ENCODE peak calls at places on chromosomes 1 and 21, in five cellular contexts. I is heart left ventricle, B is RWPE2, D is AG09309, O is stomach. Q is an unnamed sample.

GRCh38 chr1:245587435-245588105 is 432.8 kb downstream of the KIF26B start:
- DNase-seq in D (no peak), B (no peak), O (no peak), I (no peak), Q (no peak)

GRCh38 chr21:25350056-25350455 is 257.2 kb downstream of the MRPL39 start:
- DNase-seq in O (no peak), D (no peak), I (no peak), B (no peak), Q (peak)

GRCh38 chr1:77412069-77412793 is 130.4 kb downstream of the AK5 start:
- DNase-seq in B (no peak), I (no peak), D (peak), O (no peak), Q (peak)

GRCh38 chr1:208179303-208179702 is 64.9 kb downstream of the PLXNA2 start:
- DNase-seq in I (no peak), B (no peak), D (no peak), O (peak), Q (no peak)

GRCh38 chr1:170168263-170168662 is 22.5 kb downstream of the NTMT2 start:
- DNase-seq in I (no peak), B (no peak), O (no peak), D (no peak), Q (peak)

GRCh38 chr1:205199090-205199930 is 12.2 kb downstream of the DSTYK start:
- DNase-seq in I (no peak), B (no peak), D (peak), O (no peak), Q (peak)

GRCh38 chr1:41806472-41807155 is 112.1 kb downstream of the HIVEP3 start:
- DNase-seq in B (no peak), D (no peak), O (no peak), I (no peak), Q (no peak)

GRCh38 chr1:205144751-205145150 is 23.0 kb upstream of the RBBP5 start:
- DNase-seq in O (no peak), D (peak), I (no peak), B (no peak), Q (peak)

GRCh38 chr1:207361910-207362309 is 40.4 kb downstream of the CD55 start:
- DNase-seq in O (no peak), I (no peak), D (no peak), B (no peak), Q (no peak)

GRCh38 chr1:192260076-192260475 is 56.7 kb upstream of the RGS21 start:
- DNase-seq in D (no peak), O (no peak), I (no peak), B (no peak), Q (no peak)

GRCh38 chr1:47456250-47456649 is 18.4 kb downstream of the FOXD2 start:
- DNase-seq in I (no peak), B (no peak), D (no peak), O (no peak), Q (no peak)

GRCh38 chr1:224333309-224333926 is 3.4 kb upstream of the NVL start:
- DNase-seq in I (no peak), B (no peak), D (no peak), O (no peak), Q (peak)

GRCh38 chr1:56175211-56175610 is 404.2 kb downstream of the PLPP3 start:
- DNase-seq in B (no peak), I (no peak), D (no peak), O (no peak), Q (no peak)

GRCh38 chr1:10908266-10908665 is 104.2 kb upstream of the TARDBP start:
- DNase-seq in O (no peak), D (no peak), B (no peak), I (peak), Q (no peak)

GRCh38 chr1:67893126-67893495 is 59.8 kb upstream of the GNG12 start:
- DNase-seq in I (no peak), O (no peak), D (no peak), B (no peak), Q (no peak)

GRCh38 chr1:81377406-81377805 is 423.3 kb upstream of the ADGRL2 start:
- DNase-seq in B (no peak), O (no peak), D (no peak), I (no peak), Q (no peak)

GRCh38 chr1:218521414-218522169 is 176.5 kb downstream of the TGFB2 start:
- DNase-seq in I (no peak), B (no peak), D (no peak), O (peak), Q (peak)
- TF ChIP-seq CTCF in I (peak), B (peak), D (peak), O (no peak), Q (peak)

DNA sequence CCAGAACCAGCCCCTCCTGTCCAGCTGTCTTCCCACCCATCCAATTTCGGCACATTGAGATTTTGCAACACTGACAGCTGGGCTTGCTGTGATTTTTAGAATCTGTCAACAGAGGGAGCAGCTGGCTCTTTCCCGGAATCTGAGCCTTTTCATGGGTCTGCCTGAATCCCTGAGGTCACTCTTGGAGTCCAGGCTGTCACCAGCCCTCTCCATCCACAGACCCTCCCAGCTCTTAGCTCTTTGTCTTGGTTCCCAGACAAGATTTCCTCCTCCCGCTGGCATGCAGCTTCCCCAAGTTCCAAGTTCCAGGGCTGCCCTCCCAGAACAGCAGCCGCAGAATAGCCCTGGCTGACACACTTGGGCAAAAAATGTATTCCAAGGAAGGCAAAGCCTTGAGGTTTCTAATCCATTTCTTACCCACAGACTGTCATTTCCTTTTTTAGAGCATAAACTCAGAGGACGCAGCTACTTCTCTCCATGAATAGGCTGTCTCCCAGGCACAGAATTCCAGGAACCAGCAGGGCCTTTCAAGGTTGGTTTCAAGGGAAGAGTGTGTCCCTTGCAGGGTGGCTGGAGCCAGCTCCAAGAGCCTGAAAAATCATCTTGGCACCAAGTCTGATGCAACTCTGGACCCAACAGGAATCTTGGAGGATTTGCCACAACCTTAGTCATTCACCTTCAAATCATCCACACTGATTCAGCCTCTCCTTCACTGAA is 7.1 kb upstream of the TMEM61 start:
- DNase-seq in B (no peak), I (no peak), D (no peak), O (peak), Q (peak)
- TF ChIP-seq CTCF in B (peak), I (peak), D (peak), O (no peak), Q (peak)

GRCh38 chr1:96842215-96842614 is 120.6 kb downstream of the PTBP2 start:
- DNase-seq in O (no peak), B (no peak), I (no peak), D (no peak), Q (no peak)

GRCh38 chr1:96840396-96840795 is 118.8 kb downstream of the PTBP2 start:
- DNase-seq in I (no peak), O (no peak), D (no peak), B (no peak), Q (no peak)

GRCh38 chr1:96843196-96843595 is 121.6 kb downstream of the PTBP2 start:
- DNase-seq in I (no peak), D (peak), O (no peak), B (no peak), Q (peak)

GRCh38 chr1:96843601-96844000 is 122.0 kb downstream of the PTBP2 start:
- DNase-seq in I (no peak), D (no peak), B (no peak), O (no peak), Q (no peak)

DNA sequence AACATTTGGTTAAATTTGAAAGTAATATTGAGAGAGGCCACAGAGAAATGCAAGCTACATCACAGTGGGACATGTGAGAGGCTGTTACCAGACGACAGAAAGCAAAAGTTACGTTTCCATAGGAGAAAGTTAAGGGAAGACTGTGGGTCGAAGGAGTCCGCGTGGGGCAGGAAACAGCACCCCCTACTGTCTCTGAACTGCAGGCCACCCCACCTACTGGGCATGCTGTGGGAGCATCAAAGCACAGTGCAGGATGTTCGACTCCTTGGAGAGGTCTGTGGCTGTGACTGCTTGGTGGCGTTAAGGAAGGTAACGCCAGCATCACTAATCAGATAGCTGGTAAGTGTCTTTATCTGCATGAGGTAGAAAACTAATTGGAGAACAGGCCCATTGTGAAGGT is 123.9 kb downstream of the PTBP2 start:
- DNase-seq in D (no peak), O (peak), I (no peak), B (no peak), Q (no peak)
- TF ChIP-seq CTCF in D (peak), O (no peak), I (peak), B (peak), Q (peak)

GRCh38 chr1:185652348-185652747 is 81.8 kb upstream of the HMCN1 start:
- DNase-seq in B (no peak), I (no peak), D (no peak), O (no peak), Q (no peak)
- TF ChIP-seq CTCF in B (peak), I (no peak), D (peak), O (no peak), Q (peak)

DNA sequence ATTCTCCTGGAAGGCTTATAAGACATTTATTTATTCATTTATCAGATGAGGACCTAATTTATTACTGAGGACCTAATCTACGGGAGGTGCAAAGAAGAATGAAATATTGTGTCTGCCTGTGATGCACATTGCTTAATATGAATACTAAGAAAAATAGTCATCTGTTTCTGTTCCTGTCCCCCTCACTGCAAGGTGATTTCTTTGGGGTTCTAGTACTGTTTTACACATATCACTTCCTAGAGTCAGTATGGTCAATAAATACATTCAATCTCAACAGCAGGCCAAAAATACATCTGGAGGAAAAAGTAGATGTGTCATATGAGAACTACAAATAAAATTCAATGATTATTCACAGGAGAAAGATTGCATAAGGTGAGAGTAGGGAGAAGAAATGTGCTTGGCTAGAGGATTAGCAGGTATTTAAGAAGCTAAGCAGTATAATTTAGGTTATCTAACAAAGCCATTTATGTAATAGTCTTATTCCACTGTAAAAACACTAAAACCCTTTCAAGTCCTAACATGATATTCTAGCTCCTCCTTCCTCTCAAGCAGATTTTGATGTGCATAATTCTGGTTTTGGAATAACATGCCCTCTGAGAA is 45.3 kb upstream of the SAMSN1 start:
- DNase-seq in D (no peak), B (no peak), O (no peak), I (no peak), Q (no peak)
- TF ChIP-seq CTCF in D (no peak), B (no peak), O (no peak), I (no peak), Q (no peak)

DNA sequence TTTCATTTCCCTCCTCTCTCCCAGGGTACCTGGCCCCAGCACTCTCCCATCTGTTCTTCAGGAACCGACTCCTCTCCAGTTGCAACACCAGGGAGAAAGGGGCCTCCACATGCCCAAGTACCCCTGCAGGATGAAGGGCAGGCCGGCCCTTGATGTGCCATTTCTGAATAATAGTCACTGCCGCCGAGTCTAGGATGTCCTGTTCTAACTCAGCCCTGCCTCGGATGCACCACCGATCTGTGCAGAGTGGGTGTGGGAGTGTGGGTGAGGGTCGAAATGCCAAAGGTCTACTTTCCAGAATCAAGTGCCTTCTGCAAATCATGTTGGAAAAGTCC is 25.4 kb upstream of the SPSB1 start:
- DNase-seq in I (no peak), D (no peak), O (no peak), B (no peak), Q (no peak)
- TF ChIP-seq CTCF in I (no peak), D (no peak), O (no peak), B (peak), Q (no peak)

DNA sequence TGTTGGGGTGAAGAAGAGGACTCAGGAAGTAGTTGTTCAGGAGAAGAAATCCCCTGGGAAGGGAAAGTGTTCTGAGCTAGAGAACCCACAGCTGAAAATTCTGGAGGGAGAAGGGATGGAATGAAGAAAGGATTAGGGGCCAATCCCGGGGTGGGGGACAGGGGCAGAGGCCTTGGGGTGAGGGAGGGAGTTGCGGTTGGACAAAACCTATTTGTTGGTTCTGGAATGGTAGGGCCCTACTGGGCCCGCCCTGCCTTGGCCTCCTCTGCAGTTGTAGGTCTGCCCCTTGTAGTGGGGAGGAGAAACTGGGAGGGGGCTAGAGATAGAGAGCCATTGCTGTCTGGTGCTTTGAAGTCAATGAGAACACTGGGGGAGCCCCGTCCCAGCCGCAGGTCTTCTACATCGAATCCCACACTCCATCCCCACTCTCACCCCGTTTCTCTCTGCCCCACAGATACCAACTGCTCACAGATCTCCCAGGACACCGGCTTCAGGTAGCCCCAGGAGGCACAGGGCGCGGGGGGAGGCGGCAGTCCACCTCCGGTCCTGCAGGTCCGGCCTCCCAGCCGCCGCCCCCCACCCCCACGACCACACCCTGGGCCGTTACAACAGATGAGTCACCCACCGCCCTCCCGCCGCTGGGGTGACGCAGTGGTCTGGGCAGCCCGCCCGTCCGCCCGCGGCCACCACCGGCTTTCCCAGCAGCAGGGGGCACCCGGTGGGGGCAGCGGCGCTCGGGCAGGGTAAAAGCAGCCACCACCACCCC is 1.1 kb downstream of the TAGLN2 start:
- DNase-seq in O (peak), D (peak), I (peak), B (peak), Q (peak)
- TF ChIP-seq CTCF in O (no peak), D (no peak), I (no peak), B (no peak), Q (peak)

Q was measured in HFFc6.